ENCODE peak calls at places on chromosomes 12 and 14, in six cellular contexts. O is heart right ventricle; C is cardiac muscle cell; M is GM20000; V is left lung; G is CD8-positive, alpha-beta T cell. E is an unnamed sample.

GRCh38 chr12:27575099-27575779 is 51.2 kb downstream of the PPFIBP1 start:
- DNase-seq in O (no peak), C (no peak), M (no peak), V (no peak), G (no peak), E (no peak)

GRCh38 chr12:52900896-52901714 is 3.8 kb downstream of the KRT8 start:
- DNase-seq in O (no peak), C (no peak), M (no peak), V (no peak), G (no peak), E (no peak)

GRCh38 chr12:129075451-129076208 is 222.4 kb downstream of the GLT1D1 start:
- DNase-seq in O (no peak), C (no peak), M (no peak), V (no peak), G (no peak), E (no peak)

GRCh38 chr14:94656043-94656442 is 43.9 kb downstream of the SERPINA3 start:
- DNase-seq in O (no peak), C (no peak), M (no peak), V (no peak), G (no peak), E (no peak)

GRCh38 chr14:100144645-100144995 is 14.8 kb downstream of the DEGS2 start:
- DNase-seq in O (no peak), C (no peak), M (no peak), V (no peak), G (no peak), E (no peak)

GRCh38 chr12:103799504-103800251 is 41.4 kb downstream of the NT5DC3 start:
- DNase-seq in O (no peak), C (no peak), M (no peak), V (peak), G (no peak), E (no peak)

GRCh38 chr12:83122623-83122934 is 435.9 kb downstream of the TMTC2 start:
- DNase-seq in O (no peak), C (no peak), M (no peak), V (no peak), G (no peak), E (no peak)

GRCh38 chr12:28771961-28772360 is 377.1 kb upstream of the FAR2 start:
- DNase-seq in O (no peak), C (no peak), M (no peak), V (no peak), G (no peak), E (no peak)

DNA sequence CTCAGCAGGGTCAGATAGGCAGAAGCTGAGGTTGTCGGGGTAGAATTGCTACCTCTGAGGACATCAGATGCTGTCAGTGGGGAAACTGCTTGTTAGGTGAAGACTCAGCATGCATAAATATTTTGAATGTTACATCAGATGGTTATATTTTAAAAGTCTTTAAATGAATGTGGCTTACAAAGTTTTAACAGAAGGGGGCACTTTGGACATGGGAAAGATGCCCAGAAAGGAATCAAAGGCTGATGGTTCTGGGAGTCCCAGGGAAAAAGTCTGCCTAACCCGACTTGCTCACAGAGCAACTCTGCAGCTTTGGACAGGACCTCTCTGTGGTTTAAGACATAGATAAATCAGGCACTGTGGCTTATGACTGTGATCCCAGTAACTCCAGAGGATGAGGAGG is 474.8 kb downstream of the ATP23 start:
- DNase-seq in O (no peak), C (no peak), M (no peak), V (no peak), G (no peak), E (no peak)
- TF ChIP-seq CTCF in O (no peak), C (peak), M (no peak), V (no peak), G (no peak), E (peak)

GRCh38 chr12:124852329-124852831 is 11.3 kb downstream of the SCARB1 start:
- DNase-seq in O (no peak), C (no peak), M (no peak), V (peak), G (no peak), E (no peak)
- TF ChIP-seq CTCF in O (no peak), C (no peak), M (no peak), V (no peak), G (no peak), E (no peak)

DNA sequence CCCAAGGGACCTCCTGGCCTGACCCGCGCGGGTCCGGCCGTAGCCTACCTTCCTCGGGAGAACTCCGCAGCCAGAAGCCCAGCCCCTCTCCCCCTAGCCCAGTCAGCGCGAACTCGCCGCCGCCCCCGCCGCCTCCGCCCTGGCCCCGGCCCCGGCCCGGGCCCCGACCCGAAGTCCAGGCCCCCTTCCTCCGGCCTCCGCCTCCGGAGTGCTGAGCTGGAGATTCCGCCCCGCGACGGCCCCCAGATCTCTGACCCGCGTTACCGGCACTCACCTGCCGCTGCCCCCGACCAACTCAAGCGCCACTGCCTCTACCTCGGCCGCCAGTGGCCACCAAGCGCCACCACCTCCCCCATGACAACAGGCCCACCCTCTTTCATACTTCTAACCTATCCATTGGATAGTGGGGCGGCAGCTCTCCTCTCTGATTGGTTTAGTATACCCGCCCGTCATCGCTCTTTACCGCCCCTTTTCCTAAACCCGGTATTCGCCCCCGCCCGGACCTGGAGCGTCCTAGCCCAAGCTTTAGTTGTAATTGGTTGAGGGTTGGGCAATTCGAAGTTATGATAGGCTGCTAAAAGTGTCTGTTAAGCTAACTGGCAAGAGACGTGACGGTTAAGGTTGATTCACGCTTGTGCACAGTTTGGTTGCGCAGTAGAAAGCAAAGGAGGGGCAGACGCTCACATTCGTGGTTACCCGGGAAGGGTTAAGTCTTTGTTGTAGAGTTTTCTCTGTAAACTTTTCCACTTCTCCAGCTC is at the start of gene NUMB:
- DNase-seq in O (peak), C (peak), M (peak), V (peak), G (peak), E (peak)
- TF ChIP-seq CTCF in O (no peak), C (no peak), M (no peak), V (peak), G (no peak), E (no peak)

DNA sequence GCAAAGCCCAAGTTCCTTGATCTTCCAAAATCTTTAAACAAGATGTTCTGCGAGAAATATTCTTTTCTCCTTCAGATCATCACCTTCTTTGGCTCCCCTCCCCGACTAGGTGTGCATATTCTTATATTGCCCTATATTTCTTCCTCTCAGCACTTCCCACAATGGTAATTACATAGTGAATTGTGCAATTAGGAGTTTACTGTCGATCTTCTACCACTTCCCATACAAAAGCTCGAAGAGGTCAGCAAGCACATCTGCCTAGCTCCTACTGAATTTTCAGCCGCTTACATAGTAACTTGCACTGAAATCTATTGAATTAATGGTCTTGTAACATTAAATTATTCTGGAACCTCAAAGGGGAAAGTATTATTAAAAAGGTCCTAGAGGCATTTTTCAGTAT is 16.7 kb downstream of the OSBPL8 start:
- DNase-seq in O (no peak), C (no peak), M (no peak), V (no peak), G (no peak), E (no peak)
- TF ChIP-seq CTCF in O (no peak), C (no peak), M (no peak), V (no peak), G (no peak), E (no peak)

DNA sequence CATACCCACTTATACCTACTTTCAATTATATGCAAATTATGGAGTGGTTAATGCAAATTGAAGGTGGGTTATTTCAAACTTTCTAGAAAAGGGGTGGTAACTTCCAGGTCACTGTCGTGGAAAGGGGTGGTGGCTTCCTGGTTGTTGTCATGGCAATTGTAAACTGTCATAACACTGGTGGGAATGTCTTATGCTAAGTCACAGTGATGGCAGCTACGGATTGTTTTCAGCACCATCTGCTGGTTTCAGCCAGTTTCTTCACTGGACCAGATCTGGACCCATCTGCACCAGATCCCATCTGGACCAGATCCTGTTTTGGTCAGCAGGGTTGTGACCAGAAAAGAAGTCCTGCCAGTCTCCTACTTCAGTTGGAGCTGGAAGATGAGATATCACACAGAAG is 1469.3 kb downstream of the AACS start:
- DNase-seq in O (no peak), C (no peak), M (no peak), V (no peak), G (no peak), E (no peak)
- TF ChIP-seq CTCF in O (no peak), C (no peak), M (no peak), V (no peak), G (no peak), E (no peak)

GRCh38 chr12:71138011-71138410 is 19.8 kb downstream of the TSPAN8 start:
- DNase-seq in O (no peak), C (no peak), M (no peak), V (no peak), G (no peak), E (no peak)
- TF ChIP-seq CTCF in O (no peak), C (no peak), M (no peak), V (no peak), G (no peak), E (no peak)

E was measured in retinal pigment epithelial cell.